ENCODE peak calls at places on chromosome 3, in six cellular contexts. W is neural progenitor cell, Q is pons, X is neuronal stem cell, H is T-helper 1 cell, Y is epithelial cell of prostate. V is an unnamed sample.

GRCh38 chr3:38648659-38649499 is 608 bp downstream of the SCN5A start:
- DNase-seq in Y (no peak), H (no peak), X (no peak), W (no peak), Q (no peak), V (no peak)

GRCh38 chr3:46664971-46665762 is 28.3 kb downstream of the ALS2CL start:
- DNase-seq in H (no peak), X (no peak), Q (no peak), W (no peak), Y (no peak), V (no peak)

GRCh38 chr3:16888785-16889607 is 4.2 kb downstream of the PLCL2 start:
- DNase-seq in Q (no peak), W (no peak), X (no peak), Y (no peak), H (no peak), V (no peak)

GRCh38 chr3:73493543-73494314 is 131.0 kb downstream of the PDZRN3 start:
- DNase-seq in X (no peak), Q (no peak), H (no peak), Y (no peak), W (no peak), V (no peak)

GRCh38 chr3:5047764-5048163 is 68.5 kb downstream of the BHLHE40 start:
- DNase-seq in H (no peak), Y (no peak), X (no peak), Q (no peak), W (no peak), V (no peak)

GRCh38 chr3:49501842-49502241 is 31.8 kb downstream of the DAG1 start:
- DNase-seq in W (no peak), H (no peak), Y (no peak), Q (no peak), X (no peak), V (no peak)

GRCh38 chr3:278300-279064 is 81.9 kb downstream of the CHL1 start:
- DNase-seq in Q (no peak), W (no peak), X (no peak), Y (no peak), H (no peak), V (no peak)

GRCh38 chr3:29441422-29441821 is 160.6 kb downstream of the RBMS3 start:
- DNase-seq in W (no peak), X (no peak), H (no peak), Q (no peak), Y (no peak), V (no peak)

GRCh38 chr3:196422976-196423781 is 9.0 kb downstream of the UBXN7 start:
- DNase-seq in X (no peak), Y (no peak), H (no peak), Q (peak), W (no peak), V (peak)

GRCh38 chr3:139601191-139601961 is 61.8 kb upstream of the RBP1 start:
- DNase-seq in Q (no peak), W (no peak), X (no peak), Y (peak), H (no peak), V (peak)

GRCh38 chr3:194738254-194739093 is 52.8 kb downstream of the FAM43A start:
- DNase-seq in X (no peak), Q (peak), H (no peak), Y (no peak), W (no peak), V (no peak)

GRCh38 chr3:143535994-143536784 is 312.1 kb downstream of the SLC9A9 start:
- DNase-seq in Y (no peak), X (no peak), W (no peak), Q (no peak), H (no peak), V (no peak)

GRCh38 chr3:58434990-58435389 is 1.4 kb upstream of the PDHB start:
- DNase-seq in Q (no peak), X (peak), W (peak), Y (no peak), H (no peak), V (no peak)

GRCh38 chr3:156395961-156396700 is 158.8 kb downstream of the SSR3 start:
- DNase-seq in H (no peak), X (no peak), Y (no peak), W (no peak), Q (no peak), V (no peak)

GRCh38 chr3:131494706-131495105 is 8.1 kb downstream of the MRPL3 start:
- DNase-seq in Q (no peak), Y (no peak), H (no peak), X (no peak), W (peak), V (no peak)

GRCh38 chr3:108221403-108221802 is 821 bp downstream of the IFT57 start:
- DNase-seq in W (peak), X (no peak), Y (no peak), Q (peak), H (no peak), V (no peak)

GRCh38 chr3:62876064-62876463 is 848 bp upstream of the CADPS start:
- DNase-seq in Q (no peak), Y (no peak), W (peak), X (peak), H (no peak), V (no peak)

GRCh38 chr3:64063982-64064438 is 40.7 kb upstream of the PSMD6 start:
- DNase-seq in H (no peak), W (no peak), Y (no peak), X (no peak), Q (no peak), V (no peak)